ENCODE peak calls at places on chromosomes 7 and 10, in seven cellular contexts. One of them, this sample, is unnamed.

GRCh38 chr7:129903935-129904334 is 48.8 kb downstream of the UBE2H start:
- DNase-seq in transverse colon: no peak
- DNase-seq in HepG2: no peak
- DNase-seq in AG09309: no peak
- DNase-seq in lung: no peak
- DNase-seq in fibroblast of pulmonary artery: no peak
- DNase-seq in fibroblast of lung: no peak
- DNase-seq in this sample: no peak

GRCh38 chr7:17689361-17689760 is 250.9 kb downstream of the SNX13 start:
- DNase-seq in transverse colon: no peak
- DNase-seq in HepG2: no peak
- DNase-seq in AG09309: no peak
- DNase-seq in lung: no peak
- DNase-seq in fibroblast of pulmonary artery: no peak
- DNase-seq in fibroblast of lung: no peak
- DNase-seq in this sample: no peak

GRCh38 chr7:128398016-128398840 is 11.6 kb downstream of the IMPDH1 start:
- DNase-seq in transverse colon: peak; percentile 69
- DNase-seq in HepG2: no peak
- DNase-seq in AG09309: no peak
- DNase-seq in lung: peak; percentile 63
- DNase-seq in fibroblast of pulmonary artery: peak; percentile 55
- DNase-seq in fibroblast of lung: no peak
- DNase-seq in this sample: no peak

GRCh38 chr10:101224910-101225823 is 4.1 kb downstream of the LBX1 start:
- DNase-seq in transverse colon: no peak
- DNase-seq in HepG2: no peak
- DNase-seq in AG09309: no peak
- DNase-seq in lung: no peak
- DNase-seq in fibroblast of pulmonary artery: no peak
- DNase-seq in fibroblast of lung: no peak
- DNase-seq in this sample: no peak

GRCh38 chr10:69721690-69722310 is 79.9 kb upstream of the COL13A1 start:
- DNase-seq in transverse colon: no peak
- DNase-seq in HepG2: no peak
- DNase-seq in AG09309: no peak
- DNase-seq in lung: peak; percentile 57
- DNase-seq in fibroblast of pulmonary artery: peak; percentile 74
- DNase-seq in fibroblast of lung: peak; percentile 41
- DNase-seq in this sample: no peak

GRCh38 chr10:59465089-59465488 is 102.7 kb upstream of the FAM13C start:
- DNase-seq in transverse colon: no peak
- DNase-seq in HepG2: peak; percentile 4
- DNase-seq in AG09309: peak; percentile 4
- DNase-seq in lung: no peak
- DNase-seq in fibroblast of pulmonary artery: peak; percentile 64
- DNase-seq in fibroblast of lung: peak; percentile 65
- DNase-seq in this sample: no peak

GRCh38 chr7:28808786-28809533 is 149.2 kb downstream of the TRIL start:
- DNase-seq in transverse colon: peak; percentile 70
- DNase-seq in HepG2: no peak
- DNase-seq in AG09309: no peak
- DNase-seq in lung: no peak
- DNase-seq in fibroblast of pulmonary artery: peak; percentile 28
- DNase-seq in fibroblast of lung: peak; percentile 30
- DNase-seq in this sample: no peak

GRCh38 chr7:16905300-16906044 is 23.7 kb upstream of the AGR3 start:
- DNase-seq in transverse colon: no peak
- DNase-seq in HepG2: peak; percentile 52
- DNase-seq in AG09309: no peak
- DNase-seq in lung: no peak
- DNase-seq in fibroblast of pulmonary artery: peak; percentile 62
- DNase-seq in fibroblast of lung: peak; percentile 60
- DNase-seq in this sample: no peak

GRCh38 chr10:102615361-102615760 is 28.9 kb upstream of the TRIM8 start:
- DNase-seq in transverse colon: no peak
- DNase-seq in HepG2: no peak
- DNase-seq in AG09309: no peak
- DNase-seq in lung: no peak
- DNase-seq in fibroblast of pulmonary artery: no peak
- DNase-seq in fibroblast of lung: no peak
- DNase-seq in this sample: no peak

GRCh38 chr10:44878704-44879530 is 32.2 kb upstream of the TMEM72 start:
- DNase-seq in transverse colon: peak; percentile 86
- DNase-seq in HepG2: peak; percentile 49
- DNase-seq in AG09309: no peak
- DNase-seq in lung: peak; percentile 87
- DNase-seq in fibroblast of pulmonary artery: peak; percentile 87
- DNase-seq in fibroblast of lung: peak; percentile 80
- DNase-seq in this sample: peak; percentile 65
- TF ChIP-seq CTCF in transverse colon: peak; percentile 5
- TF ChIP-seq CTCF in HepG2: peak; percentile 24
- TF ChIP-seq CTCF in AG09309: peak; percentile 15
- TF ChIP-seq CTCF in lung: no peak
- TF ChIP-seq CTCF in fibroblast of pulmonary artery: peak; percentile 12
- TF ChIP-seq CTCF in fibroblast of lung: no peak
- TF ChIP-seq CTCF in this sample: peak; percentile 31

DNA sequence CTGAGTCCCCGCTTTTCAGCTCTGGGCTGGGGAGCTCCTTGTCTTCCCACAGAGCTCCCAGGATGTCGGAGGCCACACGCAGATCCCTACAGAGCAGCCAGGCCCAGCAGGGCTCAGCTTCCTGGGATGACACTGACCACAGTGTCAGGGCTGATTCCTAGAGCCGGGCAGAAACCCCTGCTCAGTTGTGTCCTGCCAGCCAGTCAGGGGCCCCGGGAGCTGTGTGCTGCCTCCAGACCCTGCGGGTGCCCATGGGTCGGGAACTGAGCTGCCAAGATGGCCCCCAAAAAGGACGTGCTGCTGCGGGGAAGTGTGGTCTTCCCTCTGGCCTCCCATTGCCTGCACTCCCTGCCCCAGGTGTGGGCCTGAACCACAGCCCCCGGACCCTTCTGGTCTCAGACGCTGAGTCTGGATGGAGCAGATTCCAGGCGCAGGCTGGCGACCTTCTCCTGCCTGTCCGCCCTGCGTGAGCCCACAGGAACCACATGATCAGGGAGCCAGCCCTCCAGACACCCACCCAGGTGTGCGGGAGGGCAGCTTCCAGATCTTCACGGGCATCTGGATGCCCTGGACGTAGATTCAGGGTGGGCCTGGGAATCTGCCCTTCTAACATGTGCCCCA is 217.4 kb downstream of the MAD1L1 start:
- DNase-seq in transverse colon: no peak
- DNase-seq in HepG2: no peak
- DNase-seq in AG09309: no peak
- DNase-seq in lung: no peak
- DNase-seq in fibroblast of pulmonary artery: no peak
- DNase-seq in fibroblast of lung: no peak
- DNase-seq in this sample: no peak
- TF ChIP-seq CTCF in transverse colon: no peak
- TF ChIP-seq CTCF in HepG2: no peak
- TF ChIP-seq CTCF in AG09309: no peak
- TF ChIP-seq CTCF in lung: no peak
- TF ChIP-seq CTCF in fibroblast of pulmonary artery: no peak
- TF ChIP-seq CTCF in fibroblast of lung: no peak
- TF ChIP-seq CTCF in this sample: no peak

DNA sequence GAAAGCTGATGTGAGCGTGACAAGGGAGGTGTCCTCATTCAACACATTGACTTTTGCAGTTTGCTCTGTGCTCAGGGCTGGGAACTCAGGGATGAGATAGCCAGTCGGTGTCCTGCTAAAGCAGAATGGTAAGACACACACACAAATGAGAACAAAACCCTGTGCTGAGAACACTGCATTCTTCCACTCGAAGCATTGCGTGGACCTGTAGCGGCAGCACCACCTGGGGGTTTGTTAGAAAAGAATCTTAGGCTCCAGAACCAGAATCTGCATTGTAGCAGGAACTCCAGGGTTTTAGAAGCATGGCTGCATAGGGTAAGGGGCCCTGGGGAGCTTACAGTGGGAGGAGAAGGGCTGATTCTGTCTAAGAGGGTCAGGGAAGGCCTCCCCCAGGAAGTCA is 21.5 kb upstream of the OGDHL start:
- DNase-seq in transverse colon: no peak
- DNase-seq in HepG2: no peak
- DNase-seq in AG09309: no peak
- DNase-seq in lung: no peak
- DNase-seq in fibroblast of pulmonary artery: no peak
- DNase-seq in fibroblast of lung: no peak
- DNase-seq in this sample: no peak
- TF ChIP-seq CTCF in transverse colon: no peak
- TF ChIP-seq CTCF in HepG2: no peak
- TF ChIP-seq CTCF in AG09309: no peak
- TF ChIP-seq CTCF in lung: no peak
- TF ChIP-seq CTCF in fibroblast of pulmonary artery: no peak
- TF ChIP-seq CTCF in fibroblast of lung: no peak
- TF ChIP-seq CTCF in this sample: no peak

GRCh38 chr7:46478046-46478445 is 557.0 kb upstream of the IGFBP3 start:
- DNase-seq in transverse colon: no peak
- DNase-seq in HepG2: no peak
- DNase-seq in AG09309: no peak
- DNase-seq in lung: no peak
- DNase-seq in fibroblast of pulmonary artery: no peak
- DNase-seq in fibroblast of lung: peak; percentile 83
- DNase-seq in this sample: no peak
- TF ChIP-seq CTCF in transverse colon: no peak
- TF ChIP-seq CTCF in HepG2: no peak
- TF ChIP-seq CTCF in AG09309: no peak
- TF ChIP-seq CTCF in lung: no peak
- TF ChIP-seq CTCF in fibroblast of pulmonary artery: no peak
- TF ChIP-seq CTCF in fibroblast of lung: no peak
- TF ChIP-seq CTCF in this sample: no peak

GRCh38 chr7:122901250-122901649 is 15.0 kb upstream of the CADPS2 start:
- DNase-seq in transverse colon: no peak
- DNase-seq in HepG2: no peak
- DNase-seq in AG09309: no peak
- DNase-seq in lung: no peak
- DNase-seq in fibroblast of pulmonary artery: no peak
- DNase-seq in fibroblast of lung: no peak
- DNase-seq in this sample: no peak

GRCh38 chr7:122893486-122893885 is 7.2 kb upstream of the CADPS2 start:
- DNase-seq in transverse colon: no peak
- DNase-seq in HepG2: no peak
- DNase-seq in AG09309: no peak
- DNase-seq in lung: no peak
- DNase-seq in fibroblast of pulmonary artery: no peak
- DNase-seq in fibroblast of lung: no peak
- DNase-seq in this sample: no peak

DNA sequence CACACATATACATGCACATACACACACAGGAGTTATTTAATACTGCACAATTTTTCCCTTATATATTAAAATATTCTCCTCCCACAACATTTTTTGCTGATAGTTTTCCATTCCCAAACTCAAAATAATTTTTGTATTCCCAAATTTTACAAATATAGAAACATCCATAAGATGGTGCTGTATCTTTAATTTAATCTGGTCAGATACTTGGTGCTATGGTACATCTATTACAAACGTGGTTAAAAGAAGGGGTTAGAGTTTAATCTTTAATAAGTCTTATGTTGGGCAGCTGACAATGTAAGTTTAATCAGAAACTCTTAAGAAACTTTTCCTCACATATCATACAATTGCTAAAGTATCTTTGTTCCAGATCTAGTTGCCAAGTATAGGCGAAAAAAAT is 10.2 kb upstream of the CADPS2 start:
- DNase-seq in transverse colon: no peak
- DNase-seq in HepG2: no peak
- DNase-seq in AG09309: no peak
- DNase-seq in lung: no peak
- DNase-seq in fibroblast of pulmonary artery: no peak
- DNase-seq in fibroblast of lung: no peak
- DNase-seq in this sample: no peak
- TF ChIP-seq CTCF in transverse colon: no peak
- TF ChIP-seq CTCF in HepG2: no peak
- TF ChIP-seq CTCF in AG09309: no peak
- TF ChIP-seq CTCF in lung: no peak
- TF ChIP-seq CTCF in fibroblast of pulmonary artery: no peak
- TF ChIP-seq CTCF in fibroblast of lung: no peak
- TF ChIP-seq CTCF in this sample: no peak

GRCh38 chr10:17622061-17622460 is 4.9 kb upstream of the HACD1 start:
- DNase-seq in transverse colon: no peak
- DNase-seq in HepG2: no peak
- DNase-seq in AG09309: no peak
- DNase-seq in lung: no peak
- DNase-seq in fibroblast of pulmonary artery: no peak
- DNase-seq in fibroblast of lung: peak; percentile 31
- DNase-seq in this sample: no peak

GRCh38 chr10:17616403-17617030 is 657 bp downstream of the HACD1 start:
- DNase-seq in transverse colon: peak; percentile 68
- DNase-seq in HepG2: peak; percentile 64
- DNase-seq in AG09309: no peak
- DNase-seq in lung: peak; percentile 79
- DNase-seq in fibroblast of pulmonary artery: peak; percentile 62
- DNase-seq in fibroblast of lung: peak; percentile 67
- DNase-seq in this sample: no peak

GRCh38 chr10:17617031-17617911 is at the start of gene HACD1:
- DNase-seq in transverse colon: peak; percentile 73
- DNase-seq in HepG2: peak; percentile 73
- DNase-seq in AG09309: no peak
- DNase-seq in lung: peak; percentile 81
- DNase-seq in fibroblast of pulmonary artery: peak; percentile 58
- DNase-seq in fibroblast of lung: peak; percentile 72
- DNase-seq in this sample: no peak
- TF ChIP-seq CTCF in transverse colon: no peak
- TF ChIP-seq CTCF in HepG2: peak; percentile 80
- TF ChIP-seq CTCF in AG09309: peak; percentile 27
- TF ChIP-seq CTCF in lung: no peak
- TF ChIP-seq CTCF in fibroblast of pulmonary artery: no peak
- TF ChIP-seq CTCF in fibroblast of lung: no peak
- TF ChIP-seq CTCF in this sample: peak; percentile 24

GRCh38 chr7:37284805-37285211 is 163.9 kb downstream of the ELMO1 start:
- DNase-seq in transverse colon: peak; percentile 62
- DNase-seq in HepG2: peak; percentile 16
- DNase-seq in AG09309: no peak
- DNase-seq in lung: peak; percentile 53
- DNase-seq in fibroblast of pulmonary artery: no peak
- DNase-seq in fibroblast of lung: no peak
- DNase-seq in this sample: no peak
- TF ChIP-seq CTCF in transverse colon: peak; percentile 68
- TF ChIP-seq CTCF in HepG2: peak; percentile 83
- TF ChIP-seq CTCF in AG09309: no peak
- TF ChIP-seq CTCF in lung: no peak
- TF ChIP-seq CTCF in fibroblast of pulmonary artery: peak; percentile 14
- TF ChIP-seq CTCF in fibroblast of lung: no peak
- TF ChIP-seq CTCF in this sample: no peak

GRCh38 chr10:16910795-16911164 is 93.6 kb upstream of the RSU1 start:
- DNase-seq in transverse colon: no peak
- DNase-seq in HepG2: no peak
- DNase-seq in AG09309: no peak
- DNase-seq in lung: no peak
- DNase-seq in fibroblast of pulmonary artery: peak; percentile 29
- DNase-seq in fibroblast of lung: no peak
- DNase-seq in this sample: no peak
- TF ChIP-seq CTCF in transverse colon: no peak
- TF ChIP-seq CTCF in HepG2: no peak
- TF ChIP-seq CTCF in AG09309: no peak
- TF ChIP-seq CTCF in lung: no peak
- TF ChIP-seq CTCF in fibroblast of pulmonary artery: peak; percentile 5
- TF ChIP-seq CTCF in fibroblast of lung: no peak
- TF ChIP-seq CTCF in this sample: no peak

GRCh38 chr7:52749880-52750279 is 285.6 kb upstream of the POM121L12 start:
- DNase-seq in transverse colon: peak; percentile 15
- DNase-seq in HepG2: no peak
- DNase-seq in AG09309: no peak
- DNase-seq in lung: no peak
- DNase-seq in fibroblast of pulmonary artery: no peak
- DNase-seq in fibroblast of lung: no peak
- DNase-seq in this sample: no peak
- TF ChIP-seq CTCF in transverse colon: no peak
- TF ChIP-seq CTCF in HepG2: no peak
- TF ChIP-seq CTCF in AG09309: no peak
- TF ChIP-seq CTCF in lung: no peak
- TF ChIP-seq CTCF in fibroblast of pulmonary artery: no peak
- TF ChIP-seq CTCF in fibroblast of lung: no peak
- TF ChIP-seq CTCF in this sample: no peak

This sample was measured in AG09319.